ENCODE peak calls at places on chromosome 18, in four cellular contexts. V is stimulated activated CD4-positive, alpha-beta T cell treated with anti-CD3 and anti-CD28 coated beads, Interleukin-4, amount 100 ng/mL, for 4 hours; T is left ventricle myocardium inferior; P is SJCRH30. W is an unnamed sample.

GRCh38 chr18:34880403-34880802 is 160.8 kb upstream of the MAPRE2 start:
- DNase-seq in V (no peak), T (no peak), P (no peak), W (no peak)

GRCh38 chr18:26461405-26461804 is 86.9 kb downstream of the KCTD1 start:
- DNase-seq in V (no peak), T (no peak), P (no peak), W (no peak)

GRCh38 chr18:26383454-26384270 is 157.4 kb downstream of the TAF4B start:
- DNase-seq in V (no peak), T (no peak), P (peak), W (no peak)

GRCh38 chr18:76494541-76495403 is at the start of gene ZNF516:
- DNase-seq in V (peak), T (peak), P (peak), W (no peak)

GRCh38 chr18:59383831-59384230 is 24.8 kb upstream of the LMAN1 start:
- DNase-seq in V (no peak), T (no peak), P (no peak), W (no peak)

GRCh38 chr18:30177056-30177455 is 865.5 kb downstream of the DSC3 start:
- DNase-seq in V (no peak), T (no peak), P (no peak), W (no peak)

GRCh38 chr18:58315739-58316215 is 271.8 kb downstream of the NEDD4L start:
- DNase-seq in V (no peak), T (peak), P (peak), W (no peak)

GRCh38 chr18:76685402-76685801 is 137.0 kb upstream of the ZNF236 start:
- DNase-seq in V (no peak), T (no peak), P (no peak), W (no peak)

GRCh38 chr18:57075716-57076400 is 71.0 kb upstream of the BOD1L2 start:
- DNase-seq in V (no peak), T (no peak), P (no peak), W (no peak)

GRCh38 chr18:35454803-35455202 is 43.0 kb downstream of the INO80C start:
- DNase-seq in V (no peak), T (no peak), P (no peak), W (no peak)

GRCh38 chr18:58567453-58568196 is 61.3 kb downstream of the ALPK2 start:
- DNase-seq in V (no peak), T (no peak), P (no peak), W (no peak)

GRCh38 chr18:24799176-24799575 is 338.7 kb downstream of the HRH4 start:
- DNase-seq in V (no peak), T (no peak), P (peak), W (no peak)

GRCh38 chr18:3985664-3986063 is 469.4 kb downstream of the DLGAP1 start:
- DNase-seq in V (no peak), T (no peak), P (no peak), W (no peak)

GRCh38 chr18:79068299-79068945 is 772 bp upstream of the ATP9B start:
- DNase-seq in V (peak), T (no peak), P (no peak), W (no peak)

GRCh38 chr18:12408247-12408869 is 629 bp downstream of the PRELID3A start:
- DNase-seq in V (peak), T (no peak), P (peak), W (no peak)

GRCh38 chr18:48928787-48929186 is 22.0 kb downstream of the SMAD7 start:
- DNase-seq in V (peak), T (peak), P (peak), W (peak)

GRCh38 chr18:45464619-45465018 is 150.7 kb upstream of the SLC14A2 start:
- DNase-seq in V (no peak), T (peak), P (no peak), W (no peak)

GRCh38 chr18:75757951-75758350 is 330.4 kb upstream of the SMIM21 start:
- DNase-seq in V (no peak), T (no peak), P (no peak), W (no peak)

GRCh38 chr18:2848145-2848878 is 1.5 kb downstream of the EMILIN2 start:
- DNase-seq in V (no peak), T (no peak), P (no peak), W (no peak)

GRCh38 chr18:2082676-2083075 is 488.6 kb downstream of the METTL4 start:
- DNase-seq in V (no peak), T (no peak), P (no peak), W (no peak)

GRCh38 chr18:41121116-41121826 is 833.8 kb upstream of the PIK3C3 start:
- DNase-seq in V (no peak), T (no peak), P (no peak), W (no peak)

GRCh38 chr18:43665239-43665788 is 388.0 kb upstream of the SYT4 start:
- DNase-seq in V (no peak), T (no peak), P (no peak), W (no peak)

GRCh38 chr18:23259701-23260661 is 124.7 kb downstream of the CABLES1 start:
- DNase-seq in V (no peak), T (peak), P (peak), W (no peak)

GRCh38 chr18:58216071-58216471 is 172.0 kb downstream of the NEDD4L start:
- DNase-seq in V (no peak), T (no peak), P (no peak), W (no peak)

GRCh38 chr18:55907352-55908045 is 319.5 kb upstream of the TCF4 start:
- DNase-seq in V (no peak), T (peak), P (peak), W (no peak)

GRCh38 chr18:56108486-56109367 is 520.7 kb upstream of the TCF4 start:
- DNase-seq in V (no peak), T (no peak), P (no peak), W (no peak)

GRCh38 chr18:2707559-2708168 is 52.1 kb downstream of the SMCHD1 start:
- DNase-seq in V (no peak), T (no peak), P (no peak), W (no peak)

GRCh38 chr18:35458677-35459441 is 38.9 kb downstream of the INO80C start:
- DNase-seq in V (no peak), T (peak), P (peak), W (no peak)

GRCh38 chr18:32042337-32042736 is 23.7 kb downstream of the RNF125 start:
- DNase-seq in V (no peak), T (no peak), P (no peak), W (no peak)

GRCh38 chr18:32470136-32470712 is 458 bp downstream of the GAREM1 start:
- DNase-seq in V (no peak), T (peak), P (peak), W (no peak)

GRCh38 chr18:49613141-49613641 is 51.3 kb downstream of the LIPG start:
- DNase-seq in V (no peak), T (no peak), P (peak), W (no peak)

GRCh38 chr18:49249523-49249922 is 210.9 kb downstream of the DYM start:
- DNase-seq in V (no peak), T (no peak), P (no peak), W (no peak)

GRCh38 chr18:12106516-12106915 is 12.9 kb downstream of the ANKRD62 start:
- DNase-seq in V (no peak), T (no peak), P (no peak), W (no peak)

GRCh38 chr18:7273301-7273911 is 42.5 kb downstream of the LRRC30 start:
- DNase-seq in V (no peak), T (peak), P (no peak), W (no peak)

GRCh38 chr18:49082714-49083688 is 132.2 kb upstream of the SMAD7 start:
- DNase-seq in V (no peak), T (no peak), P (no peak), W (no peak)

GRCh38 chr18:56021814-56022205 is 433.8 kb upstream of the TCF4 start:
- DNase-seq in V (no peak), T (no peak), P (no peak), W (no peak)

W was measured in stimulated activated effector memory CD8-positive, alpha-beta T cell treated with anti-CD3 and anti-CD28 coated beads, Interleukin-12 subunit alpha, Interleukin-12 subunit beta, amount 100 ng/mL, for 72 hours.